ENCODE peak calls at places on chromosomes 6 and 20, in four cellular contexts. F, S, K and U are unnamed samples.

GRCh38 chr6:89842228-89842627 is 12.5 kb downstream of the CASP8AP2 start:
- DNase-seq in F (no peak), S (no peak), K (peak), U (no peak)

GRCh38 chr6:119791746-119792145 is 442.2 kb upstream of the MAN1A1 start:
- DNase-seq in F (no peak), S (no peak), K (no peak), U (no peak)

GRCh38 chr20:64109831-64110391 is 2.5 kb upstream of the NPBWR2 start:
- DNase-seq in F (no peak), S (peak), K (no peak), U (no peak)

GRCh38 chr6:159193923-159194322 is 24.7 kb downstream of the FNDC1 start:
- DNase-seq in F (no peak), S (no peak), K (peak), U (no peak)

GRCh38 chr20:478949-479429 is 16.7 kb upstream of the TBC1D20 start:
- DNase-seq in F (no peak), S (no peak), K (peak), U (no peak)

GRCh38 chr20:52593634-52594033 is 378.5 kb upstream of the TSHZ2 start:
- DNase-seq in F (no peak), S (no peak), K (no peak), U (no peak)

GRCh38 chr20:41587956-41588355 is 30.2 kb downstream of the CHD6 start:
- DNase-seq in F (no peak), S (no peak), K (peak), U (no peak)

GRCh38 chr6:152299336-152299735 is 337.8 kb downstream of the SYNE1 start:
- DNase-seq in F (no peak), S (peak), K (no peak), U (no peak)

GRCh38 chr6:84798257-84798656 is 33.9 kb upstream of the TBX18 start:
- DNase-seq in F (no peak), S (no peak), K (peak), U (no peak)

GRCh38 chr6:38714239-38715015 is 684 bp upstream of the DNAH8 start:
- DNase-seq in F (no peak), S (no peak), K (no peak), U (no peak)

GRCh38 chr6:78835817-78836216 is 31.5 kb upstream of the IRAK1BP1 start:
- DNase-seq in F (no peak), S (no peak), K (peak), U (no peak)

GRCh38 chr20:3751284-3751663 is 16.3 kb downstream of the ADISSP start:
- DNase-seq in F (no peak), S (peak), K (no peak), U (no peak)

GRCh38 chr20:3748073-3748472 is 15.6 kb downstream of the HSPA12B start:
- DNase-seq in F (no peak), S (no peak), K (no peak), U (no peak)

GRCh38 chr20:3751664-3752385 is 15.7 kb downstream of the ADISSP start:
- DNase-seq in F (no peak), S (peak), K (peak), U (no peak)

GRCh38 chr20:3749087-3749688 is 16.7 kb downstream of the HSPA12B start:
- DNase-seq in F (no peak), S (no peak), K (no peak), U (no peak)

DNA sequence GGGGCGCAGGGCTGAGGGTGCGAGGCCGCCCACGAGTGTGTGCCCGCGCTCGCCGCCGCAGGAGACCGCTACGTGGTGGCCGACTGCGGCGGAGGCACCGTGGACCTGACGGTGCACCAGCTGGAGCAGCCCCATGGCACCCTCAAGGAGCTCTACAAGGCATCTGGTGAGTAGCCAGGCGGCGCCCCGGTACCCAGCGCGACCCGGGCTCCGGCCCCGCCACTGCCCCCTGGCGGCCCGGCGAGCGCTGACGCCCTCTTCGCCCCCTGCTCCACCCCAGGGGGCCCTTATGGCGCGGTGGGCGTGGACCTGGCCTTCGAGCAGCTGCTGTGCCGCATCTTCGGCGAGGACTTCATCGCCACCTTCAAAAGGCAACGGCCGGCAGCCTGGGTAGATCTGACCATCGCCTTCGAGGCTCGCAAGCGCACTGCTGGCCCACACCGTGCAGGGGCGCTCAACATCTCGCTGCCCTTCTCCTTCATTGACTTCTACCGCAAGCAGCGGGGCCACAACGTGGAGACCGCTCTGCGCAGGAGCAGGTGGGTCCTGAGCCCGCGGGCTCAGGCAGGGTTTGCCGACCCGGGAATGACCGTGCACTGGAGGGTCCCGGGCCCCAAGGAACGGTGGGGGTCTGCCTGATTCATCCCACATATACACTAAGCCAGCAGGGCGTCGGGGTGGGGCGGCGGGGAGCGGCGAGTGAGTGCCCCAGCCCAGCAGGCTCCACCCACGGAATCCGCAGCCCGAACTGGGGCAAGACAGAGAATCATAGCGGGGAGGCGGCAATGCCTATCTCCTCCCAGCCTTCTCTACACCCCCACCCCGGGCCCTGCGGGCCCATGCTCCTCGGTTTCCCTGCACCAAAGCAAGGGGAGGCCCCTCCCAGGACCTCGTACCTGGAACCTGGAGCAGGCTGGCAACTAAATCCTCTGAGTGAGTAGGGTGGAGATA is 17.5 kb downstream of the HSPA12B start:
- DNase-seq in F (no peak), S (peak), K (no peak), U (no peak)
- TF ChIP-seq CTCF in F (peak), S (peak), K (peak), U (peak)

DNA sequence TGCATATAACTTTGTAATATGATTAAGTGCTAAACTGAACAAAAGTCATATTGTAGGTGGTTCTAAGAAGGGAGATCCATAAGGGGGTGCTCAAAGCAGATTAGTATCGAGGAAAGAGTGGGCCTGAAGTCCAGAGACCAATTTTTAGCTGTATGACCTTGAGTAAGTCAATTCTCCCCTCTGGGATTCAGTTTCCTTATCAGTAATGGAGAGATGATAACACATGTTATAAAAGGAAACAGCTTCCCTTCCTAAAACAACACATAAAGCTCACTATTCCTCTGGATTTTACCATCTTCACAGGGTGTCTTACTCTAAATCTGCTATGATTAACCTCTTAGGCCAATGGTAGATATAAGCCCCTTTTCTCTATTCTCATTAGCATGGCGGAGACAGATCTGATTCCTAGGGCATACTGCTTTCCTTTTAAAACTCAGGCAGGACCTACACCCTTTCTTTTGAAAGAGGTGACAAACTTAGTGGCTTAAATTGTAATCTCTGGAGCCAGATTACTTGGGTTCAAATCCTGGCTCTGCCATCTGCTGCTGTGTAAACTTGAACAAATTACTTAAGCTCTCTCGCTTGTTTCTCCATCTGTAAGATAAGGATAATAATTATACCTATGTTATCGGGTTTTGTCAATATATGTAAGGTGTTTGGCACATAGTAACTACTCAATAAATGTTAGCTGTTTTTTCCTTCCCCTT is 39.5 kb downstream of the ACSS2 start:
- DNase-seq in F (no peak), S (no peak), K (no peak), U (no peak)
- TF ChIP-seq CTCF in F (no peak), S (no peak), K (no peak), U (no peak)

DNA sequence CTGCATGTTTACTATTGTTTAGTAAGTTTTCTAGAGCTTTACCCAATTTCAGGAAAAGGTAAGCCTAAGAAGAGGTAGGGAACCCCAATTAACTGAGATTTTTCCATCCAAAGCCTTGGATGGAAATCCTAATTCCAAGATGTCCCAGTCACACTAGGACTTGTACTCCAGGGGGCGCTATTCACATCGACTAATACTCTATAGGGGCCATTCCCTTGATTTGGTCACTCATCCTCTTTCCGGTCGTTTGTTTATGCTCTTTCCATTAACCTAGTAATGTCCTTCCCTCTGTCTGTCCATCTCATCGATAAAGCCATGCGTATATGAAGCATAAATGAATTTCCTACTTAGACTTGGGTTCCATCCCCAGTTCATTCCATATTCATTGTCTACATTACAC is 80.8 kb upstream of the FUCA2 start:
- DNase-seq in F (no peak), S (peak), K (peak), U (no peak)
- TF ChIP-seq CTCF in F (peak), S (peak), K (peak), U (peak)

DNA sequence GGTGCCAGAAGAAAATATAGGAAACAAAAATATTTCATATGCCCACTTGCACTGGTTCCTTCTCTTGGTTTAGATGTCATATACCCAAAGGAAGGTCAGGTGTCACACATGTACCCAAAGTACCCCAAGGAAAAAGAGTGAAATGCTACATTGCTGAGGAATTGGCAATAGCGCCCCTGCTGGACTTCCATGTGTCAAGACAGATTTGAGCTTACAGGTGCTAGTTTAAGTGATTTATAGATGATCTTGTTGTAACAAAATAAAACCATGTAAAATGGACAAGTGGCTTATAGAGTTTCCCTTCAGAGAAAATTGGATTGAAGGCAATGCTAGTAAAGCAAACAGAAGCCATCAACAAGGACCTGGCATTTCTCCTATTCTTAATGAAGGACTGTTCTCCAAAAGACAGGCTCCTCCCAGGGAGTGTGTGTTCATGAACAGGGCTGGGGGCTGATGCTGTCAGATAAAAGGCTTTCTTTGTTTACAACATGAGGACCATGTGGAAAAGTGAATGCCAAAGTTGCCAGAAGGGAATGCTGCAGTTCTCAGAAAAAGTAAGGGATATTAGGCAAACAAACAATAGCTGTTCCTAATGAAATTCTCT is 64.3 kb upstream of the PAK5 start:
- DNase-seq in F (no peak), S (peak), K (peak), U (no peak)
- TF ChIP-seq CTCF in F (peak), S (peak), K (peak), U (peak)

DNA sequence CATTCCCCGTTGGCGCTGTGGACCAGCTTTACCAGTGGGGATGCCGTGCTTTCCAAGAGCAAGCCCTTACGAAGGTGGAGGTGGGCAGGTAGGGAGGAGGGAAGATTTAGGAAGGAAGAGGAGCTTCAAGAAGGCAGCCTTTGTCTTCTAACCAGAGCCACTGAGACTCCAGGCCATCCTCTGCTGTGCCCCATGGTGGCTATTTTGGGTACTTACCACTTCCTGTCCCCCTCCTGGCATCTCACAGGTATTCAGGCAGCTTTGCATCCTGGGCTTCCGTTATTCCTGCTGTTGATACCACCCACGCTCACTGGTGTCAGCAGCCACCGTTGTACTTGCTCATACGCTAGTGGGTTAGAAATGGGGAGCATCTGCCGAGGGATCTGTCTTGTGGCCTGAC is 22.9 kb downstream of the ERMARD start:
- DNase-seq in F (no peak), S (no peak), K (no peak), U (no peak)
- TF ChIP-seq CTCF in F (no peak), S (peak), K (no peak), U (no peak)

GRCh38 chr20:36264426-36265246 is 28.4 kb downstream of the AAR2 start:
- DNase-seq in F (no peak), S (no peak), K (no peak), U (no peak)
- TF ChIP-seq CTCF in F (no peak), S (no peak), K (no peak), U (no peak)

DNA sequence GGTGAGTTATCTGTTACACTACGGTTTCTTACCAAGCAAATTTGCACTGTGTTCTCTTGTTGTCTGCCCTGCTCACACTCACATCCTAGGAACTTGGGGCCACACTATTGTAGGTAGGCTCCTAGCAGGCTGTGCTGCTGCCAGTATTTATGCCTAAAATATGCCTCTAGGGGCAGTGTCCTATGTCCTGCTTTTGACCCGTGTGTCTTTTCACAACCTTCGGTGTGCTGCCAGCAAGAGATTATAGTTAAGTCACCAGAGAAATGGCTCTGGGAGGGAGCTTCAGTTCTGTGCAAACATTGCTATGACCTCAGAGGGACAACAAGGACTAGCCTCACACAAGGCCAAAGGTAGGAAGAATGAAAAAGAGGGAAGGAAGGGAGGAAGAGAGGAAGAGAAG is 8.9 kb upstream of the TAAR5 start:
- DNase-seq in F (peak), S (peak), K (peak), U (no peak)
- TF ChIP-seq CTCF in F (peak), S (peak), K (peak), U (peak)

DNA sequence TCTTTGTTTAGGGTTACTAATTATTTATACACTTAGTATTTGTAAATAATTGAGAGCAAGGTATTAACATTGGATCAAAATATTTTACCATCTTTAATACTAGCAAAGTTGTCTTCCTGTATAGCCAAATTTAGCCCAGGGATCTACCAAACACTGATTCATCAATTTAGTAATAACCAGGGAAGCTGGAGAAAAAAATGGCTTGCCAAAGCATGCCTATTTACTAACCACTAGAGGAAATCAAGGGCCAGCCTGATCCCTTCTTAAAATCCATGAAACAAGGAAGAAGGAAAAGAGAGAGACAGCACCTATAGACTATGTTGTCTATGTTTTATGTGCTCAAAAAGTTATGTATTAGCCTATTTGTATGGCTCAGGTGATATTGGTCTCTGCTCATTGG is 450.3 kb upstream of the GJE1 start:
- DNase-seq in F (no peak), S (no peak), K (no peak), U (no peak)
- TF ChIP-seq CTCF in F (no peak), S (peak), K (no peak), U (no peak)